ENCODE peak calls at places on chromosomes 16 and 17, in ten cellular contexts. N, L, B, I, U, A, E, W, C and S are unnamed samples.

GRCh38 chr16:85234310-85235235 is 122.3 kb upstream of the CIBAR2 start:
- DNase-seq in I (no peak), E (peak), N (peak), C (peak), A (no peak), W (peak), L (peak), U (peak), B (peak), S (peak)

GRCh38 chr16:1078579-1079021 is 6.1 kb downstream of the SSTR5 start:
- DNase-seq in C (peak), W (peak), L (peak), N (peak), E (no peak), I (peak), A (no peak), B (no peak), U (peak), S (peak)

GRCh38 chr17:27741361-27741861 is 58.9 kb downstream of the NOS2 start:
- DNase-seq in A (no peak), E (no peak), N (peak), W (peak), C (peak), U (no peak), L (no peak), B (no peak), I (peak), S (no peak)

GRCh38 chr17:30379303-30380105 is 777 bp downstream of the CPD start:
- DNase-seq in B (peak), E (no peak), I (no peak), W (peak), L (no peak), C (no peak), A (no peak), U (peak), N (no peak), S (no peak)

GRCh38 chr17:55717432-55717831 is 5.2 kb downstream of the TMEM100 start:
- DNase-seq in A (no peak), W (no peak), B (no peak), C (no peak), U (no peak), L (no peak), N (no peak), I (no peak), E (no peak), S (no peak)

GRCh38 chr17:2406903-2407790 is 6.3 kb upstream of the MNT start:
- DNase-seq in N (peak), L (peak), U (peak), I (peak), E (peak), W (peak), B (no peak), A (no peak), C (peak), S (peak)

GRCh38 chr17:7043544-7044268 is at the start of gene SLC16A11:
- DNase-seq in C (no peak), I (no peak), B (peak), W (peak), A (no peak), E (no peak), U (no peak), N (peak), L (peak), S (no peak)

GRCh38 chr17:385195-385835 is 32.7 kb upstream of the RPH3AL start:
- DNase-seq in C (no peak), L (no peak), U (peak), I (peak), W (no peak), A (no peak), E (peak), N (no peak), B (peak), S (no peak)

GRCh38 chr17:63535640-63536039 is 12.5 kb downstream of the KCNH6 start:
- DNase-seq in W (no peak), I (no peak), U (no peak), L (no peak), A (no peak), E (no peak), B (no peak), N (no peak), C (no peak), S (no peak)

GRCh38 chr17:73354423-73355284 is 42.9 kb upstream of the CDC42EP4 start:
- DNase-seq in L (no peak), W (no peak), N (no peak), U (no peak), C (no peak), I (no peak), A (no peak), B (no peak), E (no peak), S (no peak)

GRCh38 chr17:48563385-48563838 is 14.7 kb downstream of the HOXB4 start:
- DNase-seq in N (no peak), B (no peak), E (no peak), L (no peak), A (no peak), I (peak), U (no peak), W (no peak), C (peak), S (no peak)

GRCh38 chr17:28967240-28968135 is 16.2 kb upstream of the PHF12 start:
- DNase-seq in W (no peak), A (no peak), I (no peak), U (no peak), N (no peak), L (no peak), E (no peak), B (no peak), C (no peak), S (no peak)

GRCh38 chr16:49889725-49890397 is 33.9 kb upstream of the ZNF423 start:
- DNase-seq in B (no peak), E (no peak), C (peak), L (peak), W (no peak), U (no peak), I (peak), N (peak), A (no peak), S (no peak)

GRCh38 chr16:49886554-49887121 is 30.7 kb upstream of the ZNF423 start:
- DNase-seq in W (no peak), B (no peak), L (no peak), C (no peak), N (no peak), E (no peak), I (no peak), A (no peak), U (no peak), S (no peak)

GRCh38 chr16:49890876-49891275 is 35.0 kb upstream of the ZNF423 start:
- DNase-seq in C (no peak), L (peak), I (no peak), N (peak), E (no peak), W (peak), A (no peak), U (no peak), B (no peak), S (no peak)
- TF ChIP-seq CTCF in C (peak), L (peak), I (no peak), N (peak), E (no peak), W (no peak), A (peak), U (no peak), B (no peak), S (peak)

DNA sequence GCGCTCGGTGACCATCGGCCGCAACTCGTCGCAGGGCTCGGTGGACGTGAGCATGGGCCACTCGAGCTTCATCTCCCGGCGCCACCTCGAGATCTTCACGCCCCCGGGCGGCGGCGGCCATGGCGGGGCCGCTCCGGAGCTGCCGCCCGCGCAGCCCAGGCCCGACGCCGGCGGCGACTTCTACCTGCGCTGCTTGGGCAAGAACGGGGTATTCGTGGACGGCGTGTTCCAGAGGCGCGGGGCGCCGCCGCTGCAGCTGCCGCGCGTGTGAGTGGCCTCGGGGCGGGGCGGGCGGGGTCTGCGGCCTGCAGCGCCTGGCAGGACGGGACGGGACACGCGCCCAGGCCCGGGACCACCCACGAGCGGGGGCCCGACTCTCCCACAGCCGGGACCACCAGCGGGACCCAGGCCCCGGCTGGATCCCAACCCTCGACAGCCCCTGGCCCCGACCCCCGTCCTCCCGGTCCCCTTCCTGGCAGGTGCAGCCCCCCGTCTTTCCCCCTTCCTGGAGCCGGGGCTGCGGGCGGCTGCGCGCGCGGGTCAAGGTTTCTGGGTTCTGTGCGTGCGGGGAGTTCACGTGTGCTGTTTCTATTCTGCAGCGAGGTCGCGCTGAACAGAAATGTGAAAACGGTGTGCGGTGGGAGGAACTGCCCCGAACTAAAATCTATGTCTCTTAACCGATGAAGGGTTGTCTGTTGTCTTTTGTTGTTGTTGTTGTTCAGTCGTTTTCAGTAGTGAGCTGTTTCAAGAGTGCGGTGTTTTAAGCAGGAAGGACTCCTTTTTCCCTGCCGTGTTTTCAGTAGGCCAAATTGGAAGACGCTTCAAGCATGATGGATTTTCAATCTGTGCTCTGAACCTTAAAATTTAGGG is 744 bp downstream of the FOXK2 start:
- DNase-seq in L (peak), I (peak), N (peak), E (no peak), U (no peak), W (no peak), A (no peak), B (peak), C (no peak), S (peak)
- H3K4me3 ChIP-seq in L (peak), I (peak), N (peak), E (peak), U (peak), W (peak), A (peak), B (peak), C (peak), S (peak)

GRCh38 chr16:11915644-11916523 is at the start of gene GSPT1:
- DNase-seq in I (peak), L (peak), N (peak), E (peak), U (peak), B (peak), C (peak), W (peak), A (peak), S (peak)
- TF ChIP-seq CTCF in I (no peak), L (no peak), N (no peak), E (no peak), U (no peak), B (peak), C (no peak), W (no peak), A (no peak), S (no peak)

DNA sequence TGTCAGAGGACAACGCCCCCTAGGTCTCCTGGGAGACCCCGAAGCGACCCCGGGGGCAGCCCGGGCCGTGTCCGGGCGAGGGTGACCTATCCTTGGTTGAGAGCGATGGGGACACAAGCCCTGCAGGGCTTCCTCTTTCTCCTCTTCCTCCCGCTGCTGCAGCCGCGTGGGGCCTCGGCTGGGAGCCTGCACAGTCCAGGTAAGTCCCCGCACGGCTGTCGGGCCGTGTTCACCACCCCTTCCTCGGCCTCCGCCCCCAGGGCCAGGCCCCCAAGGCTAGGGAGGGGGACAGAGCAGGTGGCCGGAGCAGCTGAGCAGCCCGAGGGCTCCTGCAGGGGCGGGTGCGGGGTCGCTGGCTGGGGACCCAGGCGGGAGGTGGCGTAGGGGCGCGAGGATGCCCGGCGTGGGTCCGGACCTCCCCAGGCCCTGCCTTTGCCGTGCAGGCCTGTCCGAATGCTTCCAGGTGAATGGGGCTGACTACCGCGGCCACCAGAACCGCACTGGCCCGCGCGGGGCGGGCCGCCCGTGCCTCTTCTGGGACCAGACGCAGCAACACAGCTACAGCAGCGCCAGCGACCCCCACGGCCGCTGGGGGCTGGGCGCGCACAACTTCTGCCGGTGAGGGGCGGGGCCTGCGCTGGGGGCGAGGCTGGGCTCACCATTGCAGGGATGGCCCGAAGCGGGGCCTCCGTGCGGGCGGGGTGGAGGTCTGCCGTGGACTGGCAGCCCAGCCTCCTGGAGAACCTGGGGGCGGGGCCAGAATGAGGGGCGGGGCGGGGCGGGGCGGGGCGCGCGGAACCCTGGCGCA is 545 bp downstream of the KREMEN2 start:
- DNase-seq in B (peak), U (peak), E (no peak), W (no peak), C (no peak), I (peak), L (no peak), A (no peak), N (no peak), S (no peak)
- H3K4me3 ChIP-seq in B (peak), U (peak), E (no peak), W (no peak), C (no peak), I (peak), L (no peak), A (peak), N (no peak), S (peak)

GRCh38 chr17:16100737-16101400 is 101.2 kb downstream of the TTC19 start:
- DNase-seq in L (peak), C (peak), I (no peak), A (no peak), W (peak), N (peak), E (no peak), U (no peak), B (no peak), S (peak)
- TF ChIP-seq CTCF in L (peak), C (no peak), I (no peak), A (no peak), W (peak), N (peak), E (no peak), U (no peak), B (no peak), S (peak)

GRCh38 chr17:39929657-39930407 is 2.3 kb downstream of the LRRC3C start:
- DNase-seq in C (peak), N (peak), E (no peak), B (no peak), A (peak), L (peak), U (peak), W (no peak), I (peak), S (peak)

GRCh38 chr17:39926588-39927100 is 757 bp downstream of the ORMDL3 start:
- DNase-seq in A (no peak), E (no peak), C (no peak), L (peak), N (peak), I (peak), B (peak), W (peak), U (peak), S (peak)

GRCh38 chr17:39928868-39929651 is 1.5 kb downstream of the LRRC3C start:
- DNase-seq in E (no peak), L (peak), U (peak), W (peak), C (peak), A (peak), I (peak), B (no peak), N (peak), S (peak)

GRCh38 chr17:39927101-39927927 is at the start of the genes LRRC3C and ORMDL3:
- DNase-seq in C (peak), E (peak), A (peak), L (peak), W (peak), U (peak), N (peak), I (peak), B (peak), S (peak)

DNA sequence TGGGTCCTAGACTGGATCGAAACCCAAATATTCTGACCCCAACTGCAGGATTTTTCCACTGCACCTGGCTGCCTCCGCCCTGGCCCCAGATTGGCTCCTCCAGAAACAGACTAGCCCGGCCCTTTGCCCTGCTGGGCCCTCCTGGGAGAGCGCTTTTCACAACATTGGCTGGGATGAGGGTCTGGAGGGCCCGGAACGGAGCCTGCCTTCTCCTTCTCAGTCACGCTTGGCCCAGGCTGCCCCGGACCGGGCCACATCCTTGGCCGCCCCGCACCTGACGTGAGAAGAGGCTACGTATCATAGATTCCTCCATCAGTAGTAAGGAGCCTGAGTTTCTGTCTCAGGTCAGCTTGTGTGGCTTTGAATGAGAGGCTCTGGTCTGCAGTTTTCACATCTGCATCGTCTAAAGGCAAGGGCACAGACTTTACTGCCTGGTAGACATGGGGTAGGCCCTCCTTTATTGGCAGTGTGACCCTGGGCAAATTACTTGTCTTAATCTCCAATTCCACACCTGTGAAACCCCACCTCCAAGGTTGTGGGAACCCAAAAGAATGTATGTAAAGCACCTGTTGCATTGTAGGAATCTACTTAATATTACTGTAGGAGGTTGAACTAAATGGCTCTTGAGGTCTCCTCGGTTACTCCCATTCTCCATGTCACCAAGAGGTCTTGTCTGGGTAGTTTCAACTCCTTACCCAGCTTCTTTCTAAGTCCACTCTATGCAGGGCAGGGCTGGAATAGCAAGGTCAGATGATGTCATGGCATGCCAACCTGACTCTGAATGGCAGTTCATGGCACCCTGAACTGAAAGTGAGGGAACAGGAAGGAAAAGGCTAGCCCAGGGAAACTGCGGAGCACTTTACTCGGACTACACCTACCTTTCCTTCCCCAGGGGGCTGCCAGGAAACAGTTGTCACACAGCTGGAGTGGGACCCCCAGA is 666 bp downstream of the LRRC3C start:
- DNase-seq in U (peak), N (peak), C (no peak), W (peak), L (no peak), E (no peak), A (no peak), B (peak), I (no peak), S (no peak)
- H3K4me3 ChIP-seq in U (peak), N (peak), C (peak), W (peak), L (peak), E (peak), A (peak), B (peak), I (peak), S (peak)